ENCODE peak calls at places on chromosomes 3 and 15, in four cellular contexts. H is breast epithelium, L is heart right ventricle, F is PC-9. G is an unnamed sample.

GRCh38 chr3:14289590-14290453 is 111.2 kb downstream of the LSM3 start:
- DNase-seq in H (no peak), L (peak; percentile 56), F (no peak), G (peak; percentile 59)

GRCh38 chr3:197104738-197105137 is 75.1 kb upstream of the MELTF start:
- DNase-seq in H (no peak), L (no peak), F (no peak), G (no peak)

GRCh38 chr3:45659661-45660566 is 29.3 kb upstream of the SACM1L start:
- DNase-seq in H (peak; percentile 56), L (peak; percentile 75), F (peak; percentile 56), G (peak; percentile 75)

GRCh38 chr15:84824260-84824690 is 7.1 kb downstream of the ALPK3 start:
- DNase-seq in H (no peak), L (peak; percentile 68), F (no peak), G (peak; percentile 46)

GRCh38 chr3:154161806-154162205 is 40.6 kb downstream of the ARHGEF26 start:
- DNase-seq in H (no peak), L (no peak), F (no peak), G (no peak)

GRCh38 chr3:19489936-19490335 is 341.6 kb downstream of the KCNH8 start:
- DNase-seq in H (no peak), L (no peak), F (no peak), G (no peak)

GRCh38 chr3:52339612-52340011 is 23.5 kb downstream of the DNAH1 start:
- DNase-seq in H (no peak), L (peak; percentile 58), F (peak; percentile 22), G (peak; percentile 49)

GRCh38 chr3:138442433-138442832 is 8.0 kb downstream of the ESYT3 start:
- DNase-seq in H (no peak), L (no peak), F (peak; percentile 66), G (peak; percentile 55)

GRCh38 chr15:34621675-34622074 is 38.2 kb upstream of the GOLGA8B start:
- DNase-seq in H (no peak), L (no peak), F (no peak), G (no peak)

GRCh38 chr3:87706176-87706575 is 352.6 kb downstream of the CGGBP1 start:
- DNase-seq in H (no peak), L (no peak), F (no peak), G (no peak)

GRCh38 chr15:96344120-96344705 is 13.7 kb downstream of the NR2F2 start:
- DNase-seq in H (no peak), L (no peak), F (no peak), G (peak; percentile 8)

GRCh38 chr3:73461582-73461981 is 163.2 kb downstream of the PDZRN3 start:
- DNase-seq in H (no peak), L (peak; percentile 36), F (no peak), G (no peak)

GRCh38 chr3:154125378-154126030 is 4.3 kb downstream of the ARHGEF26 start:
- DNase-seq in H (no peak), L (no peak), F (no peak), G (no peak)

GRCh38 chr15:73319460-73320245 is 49.1 kb downstream of the HCN4 start:
- DNase-seq in H (no peak), L (no peak), F (no peak), G (no peak)

GRCh38 chr15:42955518-42955917 is 34.9 kb upstream of the TTBK2 start:
- DNase-seq in H (no peak), L (no peak), F (no peak), G (no peak)

GRCh38 chr15:57496946-57497944 is 94.5 kb upstream of the MYZAP start:
- DNase-seq in H (peak; percentile 83), L (peak; percentile 43), F (peak; percentile 11), G (no peak)

GRCh38 chr3:166526878-166527277 is 689.7 kb upstream of the BCHE start:
- DNase-seq in H (no peak), L (no peak), F (no peak), G (no peak)

GRCh38 chr3:133401374-133402135 is 1.7 kb downstream of the BFSP2 start:
- DNase-seq in H (no peak), L (peak; percentile 30), F (no peak), G (peak; percentile 73)

GRCh38 chr3:173618703-173619102 is 221.2 kb downstream of the NLGN1 start:
- DNase-seq in H (no peak), L (peak; percentile 23), F (no peak), G (no peak)

GRCh38 chr3:182490601-182491485 is 302.5 kb upstream of the ATP11B start:
- DNase-seq in H (no peak), L (no peak), F (peak; percentile 12), G (no peak)

GRCh38 chr3:77835916-77836315 is 796.0 kb downstream of the ROBO2 start:
- DNase-seq in H (no peak), L (no peak), F (no peak), G (no peak)

GRCh38 chr15:77087213-77087612 is 16.3 kb upstream of the TSPAN3 start:
- DNase-seq in H (no peak), L (no peak), F (no peak), G (no peak)

GRCh38 chr3:177050466-177051237 is 146.6 kb downstream of the TBL1XR1 start:
- DNase-seq in H (no peak), L (no peak), F (no peak), G (no peak)

GRCh38 chr3:30658328-30659052 is 52.1 kb downstream of the TGFBR2 start:
- DNase-seq in H (no peak), L (peak; percentile 50), F (peak; percentile 9), G (no peak)

GRCh38 chr15:70142322-70143191 is 44.8 kb upstream of the TLE3 start:
- DNase-seq in H (no peak), L (peak; percentile 71), F (peak; percentile 57), G (no peak)

GRCh38 chr15:37682304-37682703 is 252.1 kb upstream of the TMCO5A start:
- DNase-seq in H (no peak), L (no peak), F (no peak), G (no peak)

GRCh38 chr15:99605490-99605931 is 39.7 kb downstream of the MEF2A start:
- DNase-seq in H (no peak), L (no peak), F (peak; percentile 9), G (no peak)

GRCh38 chr3:193317901-193318300 is 60.7 kb downstream of the ATP13A5 start:
- DNase-seq in H (no peak), L (no peak), F (no peak), G (no peak)

GRCh38 chr15:101006931-101007687 is 88.0 kb downstream of the LRRK1 start:
- DNase-seq in H (peak; percentile 66), L (peak; percentile 81), F (peak; percentile 77), G (peak; percentile 71)

GRCh38 chr3:151169700-151170224 is 33.3 kb downstream of the GPR171 start:
- DNase-seq in H (no peak), L (peak; percentile 38), F (no peak), G (peak; percentile 62)

GRCh38 chr3:45950686-45951600 is 7.7 kb downstream of the CXCR6 start:
- DNase-seq in H (no peak), L (no peak), F (no peak), G (no peak)

GRCh38 chr3:159586587-159587202 is 401.9 kb upstream of the IL12A start:
- DNase-seq in H (no peak), L (no peak), F (peak; percentile 28), G (no peak)

GRCh38 chr15:45583731-45584639 is 3.2 kb upstream of the BLOC1S6 start:
- DNase-seq in H (no peak), L (no peak), F (no peak), G (peak; percentile 68)

GRCh38 chr15:36831915-36832310 is 252.5 kb downstream of the CDIN1 start:
- DNase-seq in H (no peak), L (no peak), F (peak; percentile 42), G (no peak)

GRCh38 chr3:45034612-45035252 is 8.6 kb downstream of the CLEC3B start:
- DNase-seq in H (peak; percentile 27), L (peak; percentile 62), F (peak; percentile 17), G (peak; percentile 67)

DNA sequence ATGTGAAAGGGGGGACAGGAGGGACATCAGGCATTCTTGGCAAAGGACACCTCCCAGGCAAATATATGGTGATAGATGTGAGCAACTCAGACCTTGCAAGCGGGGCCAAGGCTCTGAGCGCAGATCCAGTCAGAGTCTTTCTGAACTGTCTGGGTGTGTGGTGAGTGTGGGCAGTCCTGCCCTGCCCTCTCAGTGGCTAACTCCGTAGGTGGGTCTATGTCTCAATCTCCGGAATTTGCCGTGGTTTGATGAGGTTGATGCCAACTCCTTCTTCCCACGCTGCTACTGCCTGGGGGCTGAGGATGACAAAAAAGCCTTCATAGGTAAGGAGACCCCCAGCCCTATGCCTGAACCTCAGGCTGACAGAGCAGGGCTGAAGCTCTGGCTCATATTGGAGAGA is 7.4 kb downstream of the TTLL3 start:
- DNase-seq in H (no peak), L (no peak), F (no peak), G (no peak)
- H3K36me3 ChIP-seq in H (no peaks in the 10 kb centered on the region), L (no peaks in the 10 kb centered on the region), F (no peaks in the 10 kb centered on the region), G (no peaks in the 10 kb centered on the region)

GRCh38 chr3:116691041-116691440 is 18.5 kb upstream of the TUSC7 start:
- DNase-seq in H (no peak), L (no peak), F (no peak), G (no peak)
- H3K36me3 ChIP-seq in H (no peaks in the 10 kb centered on the region), L (no peaks in the 10 kb centered on the region), F (no peaks in the 10 kb centered on the region), G (no peaks in the 10 kb centered on the region)

GRCh38 chr15:59662260-59662659 is 4.9 kb upstream of the GTF2A2 start:
- DNase-seq in H (no peak), L (no peak), F (no peak), G (no peak)

GRCh38 chr15:59654043-59654442 is 3.3 kb downstream of the GTF2A2 start:
- DNase-seq in H (no peak), L (no peak), F (no peak), G (no peak)

GRCh38 chr15:59659366-59659765 is 2.1 kb upstream of the GTF2A2 start:
- DNase-seq in H (no peak), L (no peak), F (no peak), G (no peak)

GRCh38 chr15:59656935-59657634 is at the start of gene GTF2A2:
- DNase-seq in H (peak; percentile 92), L (peak; percentile 96), F (peak; percentile 93), G (peak; percentile 94)

GRCh38 chr15:59657635-59658125 is 365 bp upstream of the GTF2A2 start:
- DNase-seq in H (no peak), L (no peak), F (no peak), G (peak; percentile 40)
- H3K36me3 ChIP-seq in H (no peaks in the 10 kb centered on the region), L (peaks cover 9% of the 10 kb centered on the region), F (peaks cover under 1% of the 10 kb centered on the region), G (no peaks in the 10 kb centered on the region)

GRCh38 chr3:101796076-101796475 is 17.1 kb downstream of the NXPE3 start:
- DNase-seq in H (no peak), L (no peak), F (no peak), G (no peak)
- H3K36me3 ChIP-seq in H (no peaks in the 10 kb centered on the region), L (peaks cover 2% of the 10 kb centered on the region), F (no peaks in the 10 kb centered on the region), G (no peaks in the 10 kb centered on the region)

GRCh38 chr3:9388142-9388541 is 9.3 kb upstream of the SETD5 start:
- DNase-seq in H (no peak), L (no peak), F (no peak), G (no peak)

GRCh38 chr3:9392041-9392440 is 5.4 kb upstream of the SETD5 start:
- DNase-seq in H (no peak), L (no peak), F (no peak), G (no peak)

GRCh38 chr3:9388562-9389272 is 8.7 kb upstream of the SETD5 start:
- DNase-seq in H (no peak), L (no peak), F (no peak), G (no peak)

GRCh38 chr3:9387322-9387655 is 10.1 kb upstream of the SETD5 start:
- DNase-seq in H (no peak), L (no peak), F (no peak), G (no peak)

GRCh38 chr3:9390265-9390888 is 7.0 kb upstream of the SETD5 start:
- DNase-seq in H (no peak), L (no peak), F (no peak), G (no peak)
- H3K36me3 ChIP-seq in H (no peaks in the 10 kb centered on the region), L (peaks cover 55% of the 10 kb centered on the region), F (peaks cover 85% of the 10 kb centered on the region), G (peaks cover 66% of the 10 kb centered on the region)

G was measured in adrenal gland.